ENCODE peak calls at places on chromosomes 5 and 9, in four cellular contexts. U is fibroblast of pulmonary artery, X is tibial nerve, D is AG09309. G is an unnamed sample.

GRCh38 chr5:136066705-136067271 is 38.0 kb downstream of the TGFBI start:
- DNase-seq in U (peak; percentile 65), X (no peak), D (peak; percentile 67), G (peak; percentile 36)

GRCh38 chr9:4997196-4997595 is 12.1 kb downstream of the JAK2 start:
- DNase-seq in U (no peak), X (no peak), D (no peak), G (no peak)

GRCh38 chr9:22010881-22011625 is 1.9 kb upstream of the CDKN2B start:
- DNase-seq in U (peak; percentile 62), X (no peak), D (no peak), G (peak; percentile 48)

GRCh38 chr5:33649801-33650482 is 209.2 kb downstream of the TARS1 start:
- DNase-seq in U (peak; percentile 36), X (no peak), D (peak; percentile 65), G (peak; percentile 76)

GRCh38 chr5:96661101-96661840 is 905 bp upstream of the CAST start:
- DNase-seq in U (peak; percentile 49), X (peak; percentile 19), D (no peak), G (peak; percentile 50)

GRCh38 chr5:158384535-158385421 is 525.8 kb upstream of the CLINT1 start:
- DNase-seq in U (peak; percentile 88), X (no peak), D (peak; percentile 92), G (peak; percentile 90)

GRCh38 chr5:96597441-96598020 is 64.6 kb upstream of the CAST start:
- DNase-seq in U (peak; percentile 36), X (no peak), D (no peak), G (peak; percentile 43)

GRCh38 chr5:157740211-157740610 is 3.3 kb upstream of the LSM11 start:
- DNase-seq in U (no peak), X (no peak), D (no peak), G (peak; percentile 56)

GRCh38 chr5:126998201-126998631 is 32.1 kb downstream of the MARCHF3 start:
- DNase-seq in U (peak; percentile 22), X (no peak), D (no peak), G (no peak)

GRCh38 chr5:158326241-158326640 is 467.3 kb upstream of the CLINT1 start:
- DNase-seq in U (no peak), X (no peak), D (no peak), G (no peak)

GRCh38 chr9:30622551-30622950 is 1761.9 kb upstream of the ACO1 start:
- DNase-seq in U (no peak), X (no peak), D (no peak), G (no peak)

GRCh38 chr5:177425801-177426565 is 493 bp upstream of the GRK6 start:
- DNase-seq in U (peak; percentile 100), X (peak; percentile 100), D (peak; percentile 100), G (peak; percentile 100)

GRCh38 chr9:70865471-70865870 is 255.9 kb downstream of the TRPM3 start:
- DNase-seq in U (no peak), X (no peak), D (no peak), G (no peak)

GRCh38 chr5:38790891-38791290 is 54.9 kb upstream of the OSMR start:
- DNase-seq in U (no peak), X (no peak), D (no peak), G (no peak)

GRCh38 chr5:66864240-66864884 is 268.2 kb downstream of the MAST4 start:
- DNase-seq in U (peak; percentile 93), X (no peak), D (peak; percentile 14), G (peak; percentile 66)

GRCh38 chr9:5185220-5185840 is at the start of gene INSL6:
- DNase-seq in U (no peak), X (no peak), D (no peak), G (no peak)

GRCh38 chr9:126376311-126376902 is 49.8 kb downstream of the MVB12B start:
- DNase-seq in U (no peak), X (no peak), D (no peak), G (no peak)

GRCh38 chr9:110591526-110591925 is 12.0 kb upstream of the SVEP1 start:
- DNase-seq in U (peak; percentile 35), X (no peak), D (no peak), G (peak; percentile 65)

GRCh38 chr9:33260372-33260771 is 4.1 kb downstream of the BAG1 start:
- DNase-seq in U (no peak), X (no peak), D (no peak), G (no peak)

GRCh38 chr5:149203896-149204544 is 62.7 kb downstream of the ABLIM3 start:
- DNase-seq in U (peak; percentile 38), X (no peak), D (no peak), G (peak; percentile 79)

GRCh38 chr5:32387841-32388240 is 56.7 kb downstream of the ZFR start:
- DNase-seq in U (no peak), X (no peak), D (no peak), G (no peak)
- TF ChIP-seq CTCF in U (no peak), X (no peak), D (no peak), G (no peak)

DNA sequence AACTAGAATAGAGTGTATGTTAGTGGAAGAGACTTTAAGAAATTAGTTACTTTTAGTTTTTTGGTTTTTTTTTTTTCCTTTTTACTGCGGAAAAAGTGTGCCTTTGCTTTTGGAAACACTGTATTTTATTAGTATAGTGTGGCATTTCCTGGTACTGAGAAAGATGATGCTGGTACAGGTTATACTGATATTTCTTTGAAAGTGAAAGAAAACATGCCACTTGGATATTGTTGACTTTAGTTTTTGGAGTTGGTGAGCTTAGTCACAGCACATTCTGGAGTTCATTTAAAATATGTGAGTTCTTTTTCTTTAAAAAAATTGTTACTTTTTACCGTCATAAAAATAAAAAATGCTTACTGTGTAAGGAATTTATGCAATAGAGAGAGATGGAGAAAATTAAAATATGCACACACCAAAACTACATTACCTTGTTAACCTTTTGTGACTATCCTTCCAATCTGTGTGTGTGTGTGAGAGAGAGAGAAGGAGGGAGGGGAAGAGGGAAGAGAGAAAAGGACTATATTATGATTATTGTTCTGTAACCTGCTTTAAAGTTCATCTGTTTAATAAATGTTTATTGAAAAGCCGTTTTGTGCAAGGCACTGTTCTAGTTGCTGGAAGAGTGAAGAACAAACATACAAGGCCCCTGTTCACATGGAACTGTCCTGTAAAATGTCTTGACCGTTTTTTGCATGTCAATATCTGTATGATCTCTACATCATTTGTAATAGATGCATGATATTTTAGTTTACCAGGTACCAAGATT is 1.9 kb downstream of the UGCG start:
- DNase-seq in U (peak; percentile 52), X (no peak), D (no peak), G (no peak)
- H3K4me3 ChIP-seq in U (peak overlapping the region; percentile 93), X (peak overlapping the region; percentile 92), D (peak overlapping the region; percentile 99), G (peak overlapping the region; percentile 90)

GRCh38 chr9:108394726-108395125 is 461.1 kb downstream of the ACTL7B start:
- DNase-seq in U (no peak), X (no peak), D (no peak), G (no peak)

GRCh38 chr9:108396193-108396592 is 459.6 kb downstream of the ACTL7B start:
- DNase-seq in U (no peak), X (no peak), D (no peak), G (no peak)

GRCh38 chr9:108396618-108397017 is 459.2 kb downstream of the ACTL7B start:
- DNase-seq in U (no peak), X (no peak), D (no peak), G (no peak)

GRCh38 chr9:108397286-108397685 is 458.5 kb downstream of the ACTL7B start:
- DNase-seq in U (no peak), X (no peak), D (no peak), G (no peak)

DNA sequence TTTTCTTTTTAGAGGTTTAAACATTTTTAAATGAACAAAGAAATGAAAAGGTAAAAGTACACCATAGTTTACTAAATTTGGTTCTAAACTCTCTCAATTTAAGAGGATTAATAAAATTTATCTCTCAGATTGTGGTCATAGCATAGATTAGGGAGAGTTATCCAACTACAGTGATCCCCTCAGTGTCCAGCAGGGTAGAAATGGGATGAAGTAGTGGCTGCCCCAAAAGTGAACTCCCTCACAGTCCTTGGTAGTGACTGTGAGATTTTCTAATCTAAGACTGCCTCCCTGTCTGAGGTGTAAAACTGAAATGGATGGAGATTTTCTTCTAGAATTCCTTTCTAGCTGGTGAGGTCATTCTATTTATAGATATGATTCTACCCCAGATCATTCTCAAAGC is 455.5 kb downstream of the ACTL7B start:
- DNase-seq in U (no peak), X (no peak), D (no peak), G (no peak)
- TF ChIP-seq CTCF in U (no peak), X (no peak), D (peak; percentile 9), G (peak; percentile 20)

DNA sequence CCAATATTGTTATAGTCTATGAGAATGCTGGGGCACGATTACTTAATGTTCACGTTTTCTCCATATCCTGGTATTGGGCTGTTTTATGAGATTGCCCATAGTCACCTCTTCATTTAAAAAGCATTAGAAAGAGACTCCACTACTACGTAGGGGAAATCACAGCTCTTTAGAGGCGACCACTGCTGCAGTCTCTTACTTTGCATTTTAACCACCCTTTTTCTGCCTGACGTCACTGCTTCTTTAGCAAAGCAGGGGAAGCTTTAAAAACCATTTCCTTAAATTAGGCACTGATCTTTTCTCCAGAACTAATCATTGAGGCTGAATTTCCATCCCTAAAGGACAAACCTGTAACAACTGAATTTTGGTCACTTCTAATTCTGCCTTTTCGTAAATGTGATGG is 38.9 kb downstream of the ZNF608 start:
- DNase-seq in U (no peak), X (no peak), D (no peak), G (no peak)
- H3K4me3 ChIP-seq in U (no peak overlapping the region), X (no peak overlapping the region), D (no peak overlapping the region), G (no peak overlapping the region)